ENCODE peak calls at places on chromosomes 2 and 18, in four cellular contexts. J, O, V and A are unnamed samples.

GRCh38 chr2:162915858-162916257 is 77.3 kb upstream of the KCNH7 start:
- DNase-seq in J (no peak), V (no peak), O (no peak), A (peak; percentile 59)

GRCh38 chr2:227816507-227817274 is 3.0 kb downstream of the CCL20 start:
- DNase-seq in O (no peak), V (no peak), J (no peak), A (peak; percentile 56)

GRCh38 chr2:196263181-196263747 is 91.9 kb upstream of the STK17B start:
- DNase-seq in V (no peak), O (no peak), J (no peak), A (peak; percentile 70)

GRCh38 chr2:23487735-23488492 is 102.9 kb downstream of the KLHL29 start:
- DNase-seq in O (no peak), V (no peak), J (no peak), A (no peak)

GRCh38 chr18:40012931-40013609 is 1942.0 kb upstream of the PIK3C3 start:
- DNase-seq in V (no peak), O (no peak), J (no peak), A (no peak)

GRCh38 chr2:177585234-177585863 is 192.8 kb downstream of the AGPS start:
- DNase-seq in O (no peak), V (peak; percentile 33), J (no peak), A (peak; percentile 58)

GRCh38 chr2:233464531-233465240 is 101.9 kb downstream of the USP40 start:
- DNase-seq in V (no peak), O (peak; percentile 48), J (no peak), A (no peak)

GRCh38 chr2:173353556-173353955 is 1.1 kb upstream of the CDCA7 start:
- DNase-seq in V (no peak), J (no peak), O (no peak), A (peak; percentile 42)

GRCh38 chr18:49974079-49974478 is 160.7 kb upstream of the ACAA2 start:
- DNase-seq in J (no peak), V (no peak), O (no peak), A (no peak)

GRCh38 chr2:207167129-207167923 is 1.6 kb upstream of the KLF7 start:
- DNase-seq in J (no peak), V (no peak), O (no peak), A (no peak)

GRCh38 chr2:17662723-17663122 is 90.9 kb downstream of the SMC6 start:
- DNase-seq in J (no peak), V (no peak), O (no peak), A (no peak)

GRCh38 chr18:57951999-57952774 is 91.8 kb upstream of the NEDD4L start:
- DNase-seq in V (no peak), O (no peak), J (no peak), A (peak; percentile 51)

GRCh38 chr2:234804704-234805103 is 147.1 kb upstream of the SH3BP4 start:
- DNase-seq in V (no peak), J (no peak), O (no peak), A (no peak)

GRCh38 chr2:189096769-189097447 is 82.7 kb downstream of the COL5A2 start:
- DNase-seq in J (no peak), O (no peak), V (no peak), A (no peak)

GRCh38 chr2:9821805-9822445 is 21.3 kb upstream of the TAF1B start:
- DNase-seq in V (no peak), O (no peak), J (no peak), A (no peak)

GRCh38 chr2:88100489-88100858 is 27.4 kb downstream of the FABP1 start:
- DNase-seq in O (peak; percentile 82), J (no peak), V (no peak), A (no peak)
- H3K27ac ChIP-seq in O (peak overlapping the region; percentile 80), J (no peak overlapping the region), V (no peak overlapping the region), A (no peak overlapping the region)

GRCh38 chr18:28588884-28589549 is 412.1 kb upstream of the CDH2 start:
- DNase-seq in V (no peak), O (no peak), J (no peak), A (no peak)
- H3K36me3 ChIP-seq in V (no peaks in the 10 kb centered on the region), O (no peaks in the 10 kb centered on the region), J (no peaks in the 10 kb centered on the region), A (no peaks in the 10 kb centered on the region)

DNA sequence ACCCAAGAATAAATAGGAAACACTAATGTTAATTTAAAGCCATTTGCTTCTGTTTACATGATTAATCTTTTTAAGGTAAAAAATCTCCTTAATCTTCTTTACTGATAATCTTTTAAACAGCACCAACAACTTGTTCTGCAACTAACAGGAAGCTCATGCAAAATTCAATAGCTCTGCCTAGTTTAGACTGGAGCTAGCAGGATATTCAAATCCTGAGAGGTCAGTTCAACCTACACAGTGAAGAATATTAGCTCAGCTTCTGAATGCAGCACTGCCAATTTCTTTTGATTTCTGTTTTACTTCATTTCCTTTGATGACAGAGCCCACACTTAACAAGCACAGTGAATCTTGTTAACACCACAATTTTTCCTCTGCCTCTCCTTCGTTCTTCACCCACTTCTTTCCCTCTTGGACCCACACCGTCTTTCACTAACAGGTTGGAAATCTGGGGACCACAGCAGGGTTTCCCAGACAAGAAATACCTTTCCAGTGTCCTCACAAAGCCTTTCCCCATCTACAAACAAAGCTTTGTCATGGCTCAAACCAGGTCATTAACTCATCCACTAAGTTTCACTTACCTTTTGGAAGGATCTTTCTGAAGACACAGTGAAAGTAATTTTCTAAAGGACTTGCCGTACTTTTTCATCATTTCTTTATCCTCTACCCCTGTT is 109.8 kb downstream of the STK39 start:
- DNase-seq in O (no peak), V (no peak), J (no peak), A (no peak)
- H3K27ac ChIP-seq in O (peak overlapping the region; percentile 36), V (peak overlapping the region; percentile 41), J (no peak overlapping the region), A (no peak overlapping the region)

GRCh38 chr2:63858291-63858690 is 16.6 kb downstream of the UGP2 start:
- DNase-seq in O (no peak), J (no peak), V (no peak), A (no peak)

GRCh38 chr2:63853527-63854310 is 12.0 kb downstream of the UGP2 start:
- DNase-seq in O (no peak), V (no peak), J (no peak), A (no peak)

GRCh38 chr2:63851912-63852311 is 10.2 kb downstream of the UGP2 start:
- DNase-seq in J (no peak), O (no peak), V (no peak), A (no peak)

GRCh38 chr2:63856302-63856600 is 14.6 kb downstream of the UGP2 start:
- DNase-seq in J (no peak), O (no peak), V (no peak), A (peak; percentile 66)

DNA sequence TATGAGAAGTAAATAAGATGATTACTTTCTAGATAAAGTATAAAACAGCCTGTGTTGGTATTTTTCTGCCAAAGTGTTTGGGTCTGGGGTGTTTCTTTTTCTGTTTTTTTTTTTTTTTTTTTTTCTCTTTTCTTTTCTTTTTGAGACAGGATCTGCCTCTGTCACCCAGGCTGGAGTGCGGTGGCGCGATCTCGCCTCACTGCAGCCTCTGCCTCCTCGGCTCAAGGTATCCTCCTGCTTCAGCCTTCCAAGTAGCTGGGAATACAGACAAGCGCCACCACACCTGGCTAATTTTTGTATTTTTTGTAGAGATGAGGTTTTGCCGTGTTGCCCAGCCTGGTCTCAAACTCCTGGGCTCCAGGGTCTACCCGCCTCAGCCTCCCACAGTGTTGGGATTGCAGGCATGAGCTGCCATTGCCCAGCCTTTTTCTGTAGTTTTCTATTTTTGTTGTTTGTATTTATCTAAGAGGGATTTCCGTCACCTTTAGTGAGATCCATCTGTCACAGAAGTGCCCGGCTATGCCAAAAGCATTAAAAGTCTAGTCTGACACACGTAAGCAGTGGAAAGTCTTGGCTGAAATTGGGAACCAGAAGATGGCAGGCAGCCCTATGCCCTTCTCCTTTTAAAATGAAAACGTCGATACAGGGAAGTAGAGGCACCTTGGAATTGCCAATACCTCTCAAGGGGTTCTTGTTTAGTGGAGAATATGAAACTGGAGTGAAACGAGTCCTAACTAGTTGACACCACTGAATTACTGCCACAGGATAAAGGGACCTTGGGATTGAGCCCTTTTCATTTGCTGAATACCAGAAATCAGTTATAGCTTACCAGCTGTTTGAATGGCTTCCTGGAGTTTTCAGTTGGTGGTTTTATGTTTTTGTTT is 14.0 kb downstream of the UGP2 start:
- DNase-seq in O (no peak), V (no peak), J (no peak), A (no peak)
- H3K36me3 ChIP-seq in O (peaks cover 52% of the 10 kb centered on the region), V (peaks cover 50% of the 10 kb centered on the region), J (no peaks in the 10 kb centered on the region), A (peaks cover 5% of the 10 kb centered on the region)